ENCODE peak calls at places on chromosomes 4 and X, in six cellular contexts. One of them, this sample, is unnamed.

GRCh38 chr4:163693776-163694175 is 199.3 kb downstream of the TMA16 start:
- DNase-seq in H9: no peak
- DNase-seq in IMR-90: peak; percentile 87
- DNase-seq in mesendoderm: no peak
- DNase-seq in neuronal stem cell: no peak
- DNase-seq in H1: no peak
- DNase-seq in this sample: peak; percentile 53

GRCh38 chrX:42821803-42822443 is 44.0 kb upstream of the PPP1R2C start:
- DNase-seq in H9: no peak
- DNase-seq in IMR-90: no peak
- DNase-seq in mesendoderm: no peak
- DNase-seq in neuronal stem cell: no peak
- DNase-seq in H1: no peak
- DNase-seq in this sample: no peak

GRCh38 chrX:70079297-70079696 is 17.0 kb downstream of the OTUD6A start:
- DNase-seq in H9: no peak
- DNase-seq in IMR-90: no peak
- DNase-seq in mesendoderm: no peak
- DNase-seq in neuronal stem cell: no peak
- DNase-seq in H1: no peak
- DNase-seq in this sample: no peak

GRCh38 chrX:111914398-111915092 is 38.6 kb downstream of the TRPC5OS start:
- DNase-seq in H9: no peak
- DNase-seq in IMR-90: peak; percentile 55
- DNase-seq in mesendoderm: peak; percentile 78
- DNase-seq in neuronal stem cell: no peak
- DNase-seq in H1: no peak
- DNase-seq in this sample: peak; percentile 64

GRCh38 chrX:46601283-46601682 is 27.7 kb downstream of the CHST7 start:
- DNase-seq in H9: no peak
- DNase-seq in IMR-90: peak; percentile 69
- DNase-seq in mesendoderm: no peak
- DNase-seq in neuronal stem cell: no peak
- DNase-seq in H1: no peak
- DNase-seq in this sample: no peak

GRCh38 chrX:110421499-110422455 is 63.1 kb downstream of the RTL9 start:
- DNase-seq in H9: no peak
- DNase-seq in IMR-90: no peak
- DNase-seq in mesendoderm: no peak
- DNase-seq in neuronal stem cell: no peak
- DNase-seq in H1: no peak
- DNase-seq in this sample: no peak

GRCh38 chr4:13329963-13330362 is 154.2 kb downstream of the RAB28 start:
- DNase-seq in H9: no peak
- DNase-seq in IMR-90: peak; percentile 60
- DNase-seq in mesendoderm: no peak
- DNase-seq in neuronal stem cell: no peak
- DNase-seq in H1: no peak
- DNase-seq in this sample: peak; percentile 21

GRCh38 chr4:89660851-89661250 is 176.1 kb downstream of the SNCA start:
- DNase-seq in H9: no peak
- DNase-seq in IMR-90: no peak
- DNase-seq in mesendoderm: no peak
- DNase-seq in neuronal stem cell: no peak
- DNase-seq in H1: no peak
- DNase-seq in this sample: no peak

GRCh38 chrX:69130448-69130847 is 34.8 kb downstream of the PJA1 start:
- DNase-seq in H9: no peak
- DNase-seq in IMR-90: no peak
- DNase-seq in mesendoderm: no peak
- DNase-seq in neuronal stem cell: no peak
- DNase-seq in H1: no peak
- DNase-seq in this sample: no peak

GRCh38 chrX:38871129-38872029 is 70.1 kb downstream of the MID1IP1 start:
- DNase-seq in H9: peak; percentile 64
- DNase-seq in IMR-90: no peak
- DNase-seq in mesendoderm: peak; percentile 74
- DNase-seq in neuronal stem cell: no peak
- DNase-seq in H1: no peak
- DNase-seq in this sample: no peak

GRCh38 chr4:103171006-103171405 is 27.1 kb downstream of the CENPE start:
- DNase-seq in H9: no peak
- DNase-seq in IMR-90: no peak
- DNase-seq in mesendoderm: no peak
- DNase-seq in neuronal stem cell: no peak
- DNase-seq in H1: no peak
- DNase-seq in this sample: peak; percentile 11

GRCh38 chr4:164307262-164307661 is 446.7 kb upstream of the SMIM31 start:
- DNase-seq in H9: no peak
- DNase-seq in IMR-90: no peak
- DNase-seq in mesendoderm: peak; percentile 53
- DNase-seq in neuronal stem cell: no peak
- DNase-seq in H1: no peak
- DNase-seq in this sample: no peak

GRCh38 chrX:154116514-154116913 is 19.0 kb upstream of the MECP2 start:
- DNase-seq in H9: no peak
- DNase-seq in IMR-90: no peak
- DNase-seq in mesendoderm: no peak
- DNase-seq in neuronal stem cell: no peak
- DNase-seq in H1: no peak
- DNase-seq in this sample: no peak

GRCh38 chr4:15729910-15730533 is 27.2 kb downstream of the BST1 start:
- DNase-seq in H9: no peak
- DNase-seq in IMR-90: peak; percentile 53
- DNase-seq in mesendoderm: peak; percentile 59
- DNase-seq in neuronal stem cell: peak; percentile 29
- DNase-seq in H1: no peak
- DNase-seq in this sample: peak; percentile 57

GRCh38 chrX:15946783-15947550 is 92.4 kb upstream of the AP1S2 start:
- DNase-seq in H9: no peak
- DNase-seq in IMR-90: peak; percentile 86
- DNase-seq in mesendoderm: peak; percentile 65
- DNase-seq in neuronal stem cell: no peak
- DNase-seq in H1: no peak
- DNase-seq in this sample: peak; percentile 83

GRCh38 chr4:101157415-101158135 is 189.8 kb downstream of the PPP3CA start:
- DNase-seq in H9: no peak
- DNase-seq in IMR-90: peak; percentile 28
- DNase-seq in mesendoderm: no peak
- DNase-seq in neuronal stem cell: no peak
- DNase-seq in H1: no peak
- DNase-seq in this sample: peak; percentile 28

GRCh38 chrX:58025979-58026378 is 115.7 kb upstream of the ZXDA start:
- DNase-seq in H9: no peak
- DNase-seq in IMR-90: peak; percentile 25
- DNase-seq in mesendoderm: peak; percentile 23
- DNase-seq in neuronal stem cell: no peak
- DNase-seq in H1: peak; percentile 24
- DNase-seq in this sample: peak; percentile 10

GRCh38 chr4:124290678-124291077 is 421.9 kb downstream of the ANKRD50 start:
- DNase-seq in H9: no peak
- DNase-seq in IMR-90: no peak
- DNase-seq in mesendoderm: no peak
- DNase-seq in neuronal stem cell: no peak
- DNase-seq in H1: no peak
- DNase-seq in this sample: no peak

GRCh38 chrX:149495573-149496071 is 9.5 kb downstream of the IDS start:
- DNase-seq in H9: no peak
- DNase-seq in IMR-90: peak; percentile 69
- DNase-seq in mesendoderm: peak; percentile 54
- DNase-seq in neuronal stem cell: no peak
- DNase-seq in H1: no peak
- DNase-seq in this sample: peak; percentile 89

GRCh38 chr4:181956502-181956901 is 286.7 kb upstream of the TENM3 start:
- DNase-seq in H9: no peak
- DNase-seq in IMR-90: no peak
- DNase-seq in mesendoderm: no peak
- DNase-seq in neuronal stem cell: no peak
- DNase-seq in H1: no peak
- DNase-seq in this sample: no peak

GRCh38 chr4:181960384-181960783 is 282.8 kb upstream of the TENM3 start:
- DNase-seq in H9: no peak
- DNase-seq in IMR-90: no peak
- DNase-seq in mesendoderm: no peak
- DNase-seq in neuronal stem cell: no peak
- DNase-seq in H1: no peak
- DNase-seq in this sample: no peak

GRCh38 chr4:181958435-181958834 is 284.8 kb upstream of the TENM3 start:
- DNase-seq in H9: no peak
- DNase-seq in IMR-90: no peak
- DNase-seq in mesendoderm: no peak
- DNase-seq in neuronal stem cell: no peak
- DNase-seq in H1: no peak
- DNase-seq in this sample: no peak

GRCh38 chr4:181957088-181957487 is 286.1 kb upstream of the TENM3 start:
- DNase-seq in H9: no peak
- DNase-seq in IMR-90: peak; percentile 78
- DNase-seq in mesendoderm: peak; percentile 8
- DNase-seq in neuronal stem cell: no peak
- DNase-seq in H1: no peak
- DNase-seq in this sample: peak; percentile 5

DNA sequence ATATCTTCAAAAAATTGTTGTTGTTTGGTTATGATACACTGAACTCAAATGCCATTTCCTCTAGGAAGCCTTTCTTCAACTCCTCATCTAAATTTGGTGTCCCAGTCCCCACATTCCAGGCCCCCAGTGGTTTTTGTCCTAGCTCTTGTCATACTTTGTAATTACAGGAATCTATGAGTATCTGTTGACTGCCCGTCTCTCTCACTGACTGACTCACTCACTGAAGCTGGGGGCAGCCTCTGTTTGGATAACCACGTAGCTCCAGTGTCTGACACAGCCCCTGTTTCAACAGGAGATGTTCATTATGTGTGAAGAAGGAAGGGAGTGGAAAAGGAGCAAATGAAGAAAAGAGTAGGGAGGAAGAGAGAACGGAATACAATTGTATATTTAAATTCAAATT is 284.1 kb upstream of the TENM3 start:
- DNase-seq in H9: no peak
- DNase-seq in IMR-90: peak; percentile 89
- DNase-seq in mesendoderm: peak; percentile 59
- DNase-seq in neuronal stem cell: no peak
- DNase-seq in H1: no peak
- DNase-seq in this sample: peak; percentile 44
- H2BK15ac ChIP-seq in H9: no peak overlapping the region
- H2BK15ac ChIP-seq in IMR-90: peak overlapping the region; percentile 68
- H2BK15ac ChIP-seq in mesendoderm: no peak overlapping the region
- H2BK15ac ChIP-seq in neuronal stem cell: no peak overlapping the region
- H2BK15ac ChIP-seq in H1: no peak overlapping the region
- H2BK15ac ChIP-seq in this sample: no peak overlapping the region

DNA sequence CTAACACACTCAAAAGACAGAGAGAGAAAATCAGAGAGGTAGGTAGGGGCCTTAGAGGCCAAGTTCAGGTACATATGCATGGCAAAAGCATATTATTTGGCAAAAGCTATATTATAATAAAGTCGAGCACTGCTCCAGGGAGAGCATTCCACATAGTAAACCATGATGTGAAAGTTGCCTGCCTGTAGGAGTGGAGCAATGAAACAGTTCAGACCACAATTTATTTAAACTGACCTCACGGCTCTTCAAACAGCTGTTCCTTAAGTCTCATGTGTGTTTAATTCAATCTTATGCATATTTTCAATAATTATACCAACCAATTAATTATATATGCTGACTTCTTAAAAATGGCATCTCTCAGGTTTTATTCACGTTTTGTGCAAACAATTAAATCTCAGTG is 3.3 kb downstream of the RFC1 start:
- DNase-seq in H9: no peak
- DNase-seq in IMR-90: peak; percentile 88
- DNase-seq in mesendoderm: no peak
- DNase-seq in neuronal stem cell: no peak
- DNase-seq in H1: no peak
- DNase-seq in this sample: peak; percentile 87
- H3K4me2 ChIP-seq in H9: no peak overlapping the region
- H3K4me2 ChIP-seq in IMR-90: peak overlapping the region; percentile 75
- H3K4me2 ChIP-seq in mesendoderm: no peak overlapping the region
- H3K4me2 ChIP-seq in neuronal stem cell: no peak overlapping the region
- H3K4me2 ChIP-seq in H1: no peak overlapping the region
- H3K4me2 ChIP-seq in this sample: no peak overlapping the region

GRCh38 chr4:20832821-20833220 is 132.6 kb downstream of the PACRGL start:
- DNase-seq in H9: no peak
- DNase-seq in IMR-90: peak; percentile 0
- DNase-seq in mesendoderm: no peak
- DNase-seq in neuronal stem cell: no peak
- DNase-seq in H1: no peak
- DNase-seq in this sample: peak; percentile 75

GRCh38 chr4:20844311-20844710 is 144.1 kb downstream of the PACRGL start:
- DNase-seq in H9: no peak
- DNase-seq in IMR-90: no peak
- DNase-seq in mesendoderm: peak; percentile 16
- DNase-seq in neuronal stem cell: peak; percentile 45
- DNase-seq in H1: no peak
- DNase-seq in this sample: no peak

GRCh38 chr4:20839957-20840356 is 139.7 kb downstream of the PACRGL start:
- DNase-seq in H9: no peak
- DNase-seq in IMR-90: peak; percentile 53
- DNase-seq in mesendoderm: peak; percentile 74
- DNase-seq in neuronal stem cell: no peak
- DNase-seq in H1: no peak
- DNase-seq in this sample: peak; percentile 82

GRCh38 chr4:20840648-20841190 is 140.5 kb downstream of the PACRGL start:
- DNase-seq in H9: no peak
- DNase-seq in IMR-90: no peak
- DNase-seq in mesendoderm: no peak
- DNase-seq in neuronal stem cell: no peak
- DNase-seq in H1: no peak
- DNase-seq in this sample: peak; percentile 9

DNA sequence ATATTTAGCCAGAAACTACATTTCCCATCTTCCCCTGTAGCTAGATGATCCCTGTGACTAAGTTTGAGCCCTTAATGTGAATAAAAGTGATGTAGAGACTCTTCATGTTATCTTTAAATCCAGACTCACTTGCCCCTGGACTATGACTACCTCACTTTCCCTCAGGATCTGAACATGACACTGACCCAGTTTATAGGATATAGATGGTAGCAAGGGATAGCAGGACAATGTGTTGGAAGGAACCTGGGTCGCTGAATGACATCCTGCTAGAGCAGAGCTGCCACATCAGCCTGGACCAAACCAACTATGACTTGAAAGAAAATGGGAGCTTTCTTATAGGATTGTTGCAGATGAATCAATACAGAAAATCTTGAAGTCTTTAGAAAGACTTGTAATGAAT is 138.2 kb downstream of the PACRGL start:
- DNase-seq in H9: no peak
- DNase-seq in IMR-90: no peak
- DNase-seq in mesendoderm: no peak
- DNase-seq in neuronal stem cell: no peak
- DNase-seq in H1: no peak
- DNase-seq in this sample: no peak
- H2BK120ac ChIP-seq in H9: no peak overlapping the region
- H2BK120ac ChIP-seq in IMR-90: no peak overlapping the region
- H2BK120ac ChIP-seq in mesendoderm: no peak overlapping the region
- H2BK120ac ChIP-seq in neuronal stem cell: no peak overlapping the region
- H2BK120ac ChIP-seq in H1: no peak overlapping the region
- H2BK120ac ChIP-seq in this sample: no peak overlapping the region

GRCh38 chrX:85941275-85941674 is 106.1 kb downstream of the CHM start:
- DNase-seq in H9: no peak
- DNase-seq in IMR-90: no peak
- DNase-seq in mesendoderm: no peak
- DNase-seq in neuronal stem cell: no peak
- DNase-seq in H1: no peak
- DNase-seq in this sample: no peak
- H2BK15ac ChIP-seq in H9: no peak overlapping the region
- H2BK15ac ChIP-seq in IMR-90: no peak overlapping the region
- H2BK15ac ChIP-seq in mesendoderm: no peak overlapping the region
- H2BK15ac ChIP-seq in neuronal stem cell: no peak overlapping the region
- H2BK15ac ChIP-seq in H1: no peak overlapping the region
- H2BK15ac ChIP-seq in this sample: no peak overlapping the region

GRCh38 chr4:147682755-147683154 is 1.2 kb downstream of the PRMT9 start:
- DNase-seq in H9: no peak
- DNase-seq in IMR-90: peak; percentile 56
- DNase-seq in mesendoderm: no peak
- DNase-seq in neuronal stem cell: no peak
- DNase-seq in H1: no peak
- DNase-seq in this sample: peak; percentile 41
- H3K4me2 ChIP-seq in H9: peak overlapping the region; percentile 64
- H3K4me2 ChIP-seq in IMR-90: peak overlapping the region; percentile 96
- H3K4me2 ChIP-seq in mesendoderm: no peak overlapping the region
- H3K4me2 ChIP-seq in neuronal stem cell: no peak overlapping the region
- H3K4me2 ChIP-seq in H1: peak overlapping the region; percentile 72
- H3K4me2 ChIP-seq in this sample: peak overlapping the region; percentile 95

This sample was measured in mesenchymal stem cell.